ENCODE peak calls at places on chromosomes 1 and 21, in four cellular contexts. T is ACHN; J is CD8-positive, alpha-beta memory T cell; A is D341Med. U is an unnamed sample.

GRCh38 chr1:150268342-150268705 is 492 bp downstream of the APH1A start:
- DNase-seq in J (peak), T (peak), A (no peak), U (peak)

GRCh38 chr1:177779325-177779965 is 190.4 kb downstream of the SEC16B start:
- DNase-seq in J (no peak), T (no peak), A (no peak), U (no peak)

GRCh38 chr1:170663441-170664282 is at the start of gene PRRX1:
- DNase-seq in J (no peak), T (no peak), A (no peak), U (no peak)

GRCh38 chr21:39597595-39598185 is 15.1 kb upstream of the B3GALT5 start:
- DNase-seq in J (no peak), A (no peak), T (no peak), U (no peak)

GRCh38 chr1:147202576-147202975 is 22.6 kb downstream of the FMO5 start:
- DNase-seq in A (no peak), J (no peak), T (no peak), U (no peak)

GRCh38 chr1:6918908-6919511 is 133.8 kb downstream of the CAMTA1 start:
- DNase-seq in J (no peak), T (no peak), A (no peak), U (no peak)

GRCh38 chr1:89667691-89668090 is 34.8 kb downstream of the LRRC8C start:
- DNase-seq in T (no peak), A (no peak), J (no peak), U (no peak)

GRCh38 chr1:32939655-32940371 is 24.8 kb downstream of the RNF19B start:
- DNase-seq in J (no peak), A (no peak), T (no peak), U (peak)

GRCh38 chr1:110645962-110646735 is 28.6 kb downstream of the KCNA3 start:
- DNase-seq in T (peak), J (no peak), A (no peak), U (no peak)

GRCh38 chr1:228770779-228771223 is 35.5 kb downstream of the RHOU start:
- DNase-seq in A (no peak), T (no peak), J (no peak), U (no peak)

U was measured in dermis microvascular lymphatic vessel endothelial cell.